ENCODE peak calls at places on chromosome 2, in five cellular contexts. I is IMR-90, F is mesenchymal stem cell, N is H1, R is neuronal stem cell. L is an unnamed sample. For H3K9me3, the result is how much of the 10 kb centered on the place peaks cover.

GRCh38 chr2:26942543-26943295 is 27.7 kb upstream of the MAPRE3 start:
- DNase-seq in R (peak), F (peak), I (peak), N (peak), L (peak)

GRCh38 chr2:239596298-239596697 is 195.5 kb upstream of the HDAC4 start:
- DNase-seq in N (no peak), R (no peak), F (no peak), I (no peak), L (peak)

GRCh38 chr2:129908721-129909373 is 70.6 kb upstream of the RAB6C start:
- DNase-seq in I (no peak), F (no peak), R (no peak), N (no peak), L (peak)

GRCh38 chr2:19753314-19753713 is 148.5 kb downstream of the TTC32 start:
- DNase-seq in N (no peak), I (peak), F (no peak), R (no peak), L (no peak)

GRCh38 chr2:24878341-24878740 is 41.7 kb downstream of the ADCY3 start:
- DNase-seq in I (no peak), R (no peak), F (no peak), N (no peak), L (no peak)

GRCh38 chr2:54085069-54085468 is 30.3 kb upstream of the ACYP2 start:
- DNase-seq in R (no peak), N (no peak), F (no peak), I (no peak), L (no peak)

GRCh38 chr2:56806924-56807323 is 623.1 kb downstream of the CCDC85A start:
- DNase-seq in F (no peak), R (no peak), N (no peak), I (no peak), L (no peak)

GRCh38 chr2:240925191-240925575 is 19.0 kb downstream of the CROCC2 start:
- DNase-seq in N (no peak), R (no peak), I (no peak), F (no peak), L (peak)

GRCh38 chr2:3641841-3642421 is 16.1 kb upstream of the ALLC start:
- DNase-seq in F (no peak), N (no peak), I (no peak), R (no peak), L (peak)

GRCh38 chr2:29627366-29627765 is 294.0 kb downstream of the ALK start:
- DNase-seq in F (peak), R (no peak), I (peak), N (peak), L (no peak)

GRCh38 chr2:71783815-71784214 is 330.5 kb downstream of the DYSF start:
- DNase-seq in F (no peak), R (no peak), I (no peak), N (no peak), L (peak)

GRCh38 chr2:33207336-33207735 is 260.6 kb downstream of the LTBP1 start:
- DNase-seq in F (no peak), R (no peak), N (no peak), I (no peak), L (no peak)

GRCh38 chr2:62084823-62085222 is 111.1 kb upstream of the B3GNT2 start:
- DNase-seq in R (no peak), F (no peak), N (no peak), I (no peak), L (no peak)

GRCh38 chr2:171523339-171523931 is 1.2 kb downstream of the CYBRD1 start:
- DNase-seq in I (peak), R (peak), N (no peak), F (peak), L (peak)

GRCh38 chr2:190953257-190953656 is 60.7 kb downstream of the STAT1 start:
- DNase-seq in N (no peak), I (no peak), F (no peak), R (no peak), L (no peak)

GRCh38 chr2:3776311-3776710 is 72.9 kb downstream of the DCDC2C start:
- DNase-seq in N (no peak), R (no peak), I (no peak), F (no peak), L (no peak)

GRCh38 chr2:70448041-70448440 is 105.6 kb downstream of the TGFA start:
- DNase-seq in N (no peak), R (no peak), F (no peak), I (no peak), L (peak)

GRCh38 chr2:226618875-226619605 is 180.6 kb downstream of the IRS1 start:
- DNase-seq in F (no peak), I (peak), R (no peak), N (no peak), L (no peak)

GRCh38 chr2:48065971-48066370 is 159.7 kb upstream of the FBXO11 start:
- DNase-seq in I (no peak), R (no peak), F (no peak), N (no peak), L (no peak)

GRCh38 chr2:216151313-216152030 is 42.3 kb downstream of the XRCC5 start:
- DNase-seq in F (peak), I (peak), N (no peak), R (no peak), L (no peak)

GRCh38 chr2:236744316-236745105 is 174.9 kb downstream of the ACKR3 start:
- DNase-seq in F (peak), I (peak), N (no peak), R (no peak), L (no peak)

GRCh38 chr2:138037090-138037489 is 72.8 kb downstream of the HNMT start:
- DNase-seq in F (no peak), R (no peak), N (no peak), I (no peak), L (no peak)

GRCh38 chr2:174553811-174554493 is 43.7 kb downstream of the WIPF1 start:
- DNase-seq in I (no peak), F (no peak), R (no peak), N (no peak), L (no peak)

GRCh38 chr2:120580709-120581108 is 155.0 kb upstream of the GLI2 start:
- DNase-seq in R (no peak), F (no peak), I (no peak), N (no peak), L (no peak)

GRCh38 chr2:150122871-150123588 is 364.4 kb downstream of the RND3 start:
- DNase-seq in I (no peak), N (no peak), F (no peak), R (no peak), L (no peak)

GRCh38 chr2:207473203-207473865 is 56.4 kb upstream of the CREB1 start:
- DNase-seq in F (peak), I (peak), N (peak), R (peak), L (peak)
- H2BK15ac ChIP-seq in F (peak), I (peak), N (no peak), R (no peak), L (no peak)

DNA sequence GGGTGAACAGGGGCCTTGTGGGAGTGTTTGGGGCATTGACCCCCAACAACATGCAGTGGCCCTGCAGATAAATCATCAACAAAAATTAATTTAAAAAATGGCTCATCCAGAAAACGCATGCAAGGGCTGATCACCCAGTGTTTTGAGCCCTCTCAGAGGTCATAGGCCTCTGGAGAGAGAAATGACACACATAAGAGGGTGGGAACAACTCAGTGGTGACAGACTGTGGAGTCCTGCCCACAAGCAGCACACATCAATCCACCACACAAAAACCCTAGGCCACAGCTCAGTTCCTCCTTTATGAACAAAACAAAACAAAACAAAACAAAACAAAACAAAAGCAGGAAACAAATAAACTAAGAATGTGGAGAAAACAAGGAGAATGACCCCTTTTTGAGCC is 351.7 kb upstream of the SPHKAP start:
- DNase-seq in N (no peak), R (no peak), F (no peak), I (no peak), L (no peak)
- H3K9me3 ChIP-seq in N (under half), R (under half), F (under half), I (under half), L (under half)

DNA sequence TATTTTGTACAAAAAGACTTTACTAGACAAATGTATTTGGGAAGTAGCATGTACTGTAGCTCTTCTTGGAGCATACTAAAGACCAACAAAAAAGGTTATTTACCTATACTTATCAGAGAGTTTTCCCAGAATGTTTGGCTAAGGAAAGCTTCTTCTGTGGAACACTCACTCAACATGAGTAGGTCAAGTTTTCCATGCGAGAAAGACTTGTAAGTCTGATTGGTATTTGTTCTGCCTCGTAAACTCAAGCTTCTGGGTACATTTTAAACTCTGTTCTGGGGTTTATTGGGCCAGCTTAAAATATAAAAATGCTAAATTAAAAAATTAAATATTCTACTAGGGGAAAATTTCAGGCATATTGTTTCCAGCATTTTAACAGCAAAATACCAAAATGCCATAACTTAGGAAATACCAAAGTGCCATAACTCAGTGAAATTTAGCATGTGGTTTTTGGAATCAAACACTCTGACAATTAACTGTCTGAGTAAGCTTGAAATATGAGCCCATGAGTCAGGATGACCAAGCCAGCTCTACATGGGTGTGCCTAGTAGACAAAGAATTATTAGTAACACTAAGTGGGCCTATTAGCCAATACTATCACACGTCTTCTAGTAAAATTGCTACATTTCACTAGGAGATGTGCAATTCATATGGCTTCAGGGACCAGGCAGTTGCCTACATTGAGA is 47.3 kb upstream of the SERPINE2 start:
- DNase-seq in N (no peak), R (no peak), F (peak), I (peak), L (no peak)
- H2BK15ac ChIP-seq in N (no peak), R (no peak), F (no peak), I (peak), L (no peak)

GRCh38 chr2:234275515-234275914 is 221.4 kb downstream of the ARL4C start:
- DNase-seq in R (no peak), N (no peak), I (no peak), F (no peak), L (no peak)

GRCh38 chr2:234273887-234274584 is 222.8 kb downstream of the ARL4C start:
- DNase-seq in I (no peak), R (no peak), F (no peak), N (no peak), L (no peak)

GRCh38 chr2:234278556-234279286 is 218.2 kb downstream of the ARL4C start:
- DNase-seq in F (no peak), R (no peak), N (no peak), I (no peak), L (no peak)

GRCh38 chr2:234279646-234280045 is 217.2 kb downstream of the ARL4C start:
- DNase-seq in F (no peak), R (no peak), I (no peak), N (no peak), L (no peak)
- H3K9me3 ChIP-seq in F (under half), R (under half), I (under half), N (under half), L (under half)

GRCh38 chr2:11754705-11755026 is 8.2 kb downstream of the LPIN1 start:
- DNase-seq in F (no peak), N (no peak), I (no peak), R (no peak), L (no peak)
- H2BK15ac ChIP-seq in F (no peak), N (no peak), I (no peak), R (no peak), L (no peak)